ENCODE peak calls at places on chromosomes 7 and 10, in six cellular contexts. One of them, this sample, is unnamed.

GRCh38 chr10:59708816-59709471 is 706 bp downstream of the SLC16A9 start:
- DNase-seq in uterus: peak
- DNase-seq in GM20000: peak
- DNase-seq in choroid plexus epithelial cell: peak
- DNase-seq in MCF 10A: peak
- DNase-seq in neural crest cell: peak
- DNase-seq in this sample: peak

GRCh38 chr7:112462236-112462635 is 12.0 kb downstream of the IFRD1 start:
- DNase-seq in uterus: no peak
- DNase-seq in GM20000: no peak
- DNase-seq in choroid plexus epithelial cell: peak
- DNase-seq in MCF 10A: peak
- DNase-seq in neural crest cell: no peak
- DNase-seq in this sample: no peak

GRCh38 chr7:155259791-155260497 is 37.7 kb upstream of the INSIG1 start:
- DNase-seq in uterus: no peak
- DNase-seq in GM20000: no peak
- DNase-seq in choroid plexus epithelial cell: no peak
- DNase-seq in MCF 10A: no peak
- DNase-seq in neural crest cell: no peak
- DNase-seq in this sample: no peak

GRCh38 chr7:15113752-15114151 is 211.2 kb upstream of the DGKB start:
- DNase-seq in uterus: no peak
- DNase-seq in GM20000: no peak
- DNase-seq in choroid plexus epithelial cell: no peak
- DNase-seq in MCF 10A: peak
- DNase-seq in neural crest cell: no peak
- DNase-seq in this sample: no peak

GRCh38 chr10:33349273-33349672 is 14.8 kb upstream of the NRP1 start:
- DNase-seq in uterus: no peak
- DNase-seq in GM20000: no peak
- DNase-seq in choroid plexus epithelial cell: no peak
- DNase-seq in MCF 10A: no peak
- DNase-seq in neural crest cell: no peak
- DNase-seq in this sample: no peak

GRCh38 chr10:123997486-123998196 is 95.8 kb downstream of the CHST15 start:
- DNase-seq in uterus: no peak
- DNase-seq in GM20000: no peak
- DNase-seq in choroid plexus epithelial cell: peak
- DNase-seq in MCF 10A: peak
- DNase-seq in neural crest cell: no peak
- DNase-seq in this sample: no peak

GRCh38 chr7:25951414-25952276 is 200.4 kb upstream of the NFE2L3 start:
- DNase-seq in uterus: peak
- DNase-seq in GM20000: peak
- DNase-seq in choroid plexus epithelial cell: peak
- DNase-seq in MCF 10A: no peak
- DNase-seq in neural crest cell: no peak
- DNase-seq in this sample: no peak

GRCh38 chr10:17024461-17024860 is 105.2 kb downstream of the CUBN start:
- DNase-seq in uterus: no peak
- DNase-seq in GM20000: no peak
- DNase-seq in choroid plexus epithelial cell: no peak
- DNase-seq in MCF 10A: no peak
- DNase-seq in neural crest cell: no peak
- DNase-seq in this sample: no peak

GRCh38 chr10:119003572-119004289 is 25.8 kb upstream of the NANOS1 start:
- DNase-seq in uterus: no peak
- DNase-seq in GM20000: no peak
- DNase-seq in choroid plexus epithelial cell: no peak
- DNase-seq in MCF 10A: peak
- DNase-seq in neural crest cell: no peak
- DNase-seq in this sample: no peak

GRCh38 chr7:96327429-96327828 is 5.5 kb upstream of the SLC25A13 start:
- DNase-seq in uterus: no peak
- DNase-seq in GM20000: no peak
- DNase-seq in choroid plexus epithelial cell: no peak
- DNase-seq in MCF 10A: peak
- DNase-seq in neural crest cell: no peak
- DNase-seq in this sample: no peak

GRCh38 chr7:87128883-87129282 is 23.4 kb upstream of the DMTF1 start:
- DNase-seq in uterus: no peak
- DNase-seq in GM20000: no peak
- DNase-seq in choroid plexus epithelial cell: no peak
- DNase-seq in MCF 10A: no peak
- DNase-seq in neural crest cell: no peak
- DNase-seq in this sample: no peak

GRCh38 chr10:42553064-42553407 is 85.3 kb downstream of the ZNF33B start:
- DNase-seq in uterus: no peak
- DNase-seq in GM20000: no peak
- DNase-seq in choroid plexus epithelial cell: no peak
- DNase-seq in MCF 10A: no peak
- DNase-seq in neural crest cell: no peak
- DNase-seq in this sample: no peak

GRCh38 chr10:101145750-101146391 is 14.8 kb downstream of the TLX1 start:
- DNase-seq in uterus: no peak
- DNase-seq in GM20000: peak
- DNase-seq in choroid plexus epithelial cell: no peak
- DNase-seq in MCF 10A: no peak
- DNase-seq in neural crest cell: no peak
- DNase-seq in this sample: no peak

GRCh38 chr7:79876769-79877362 is 257.8 kb upstream of the GNAI1 start:
- DNase-seq in uterus: no peak
- DNase-seq in GM20000: no peak
- DNase-seq in choroid plexus epithelial cell: peak
- DNase-seq in MCF 10A: peak
- DNase-seq in neural crest cell: no peak
- DNase-seq in this sample: peak

GRCh38 chr10:75103881-75104686 is 7.4 kb upstream of the SAMD8 start:
- DNase-seq in uterus: no peak
- DNase-seq in GM20000: no peak
- DNase-seq in choroid plexus epithelial cell: no peak
- DNase-seq in MCF 10A: no peak
- DNase-seq in neural crest cell: no peak
- DNase-seq in this sample: no peak

GRCh38 chr7:94061316-94061715 is 57.2 kb upstream of the BET1 start:
- DNase-seq in uterus: no peak
- DNase-seq in GM20000: no peak
- DNase-seq in choroid plexus epithelial cell: no peak
- DNase-seq in MCF 10A: no peak
- DNase-seq in neural crest cell: no peak
- DNase-seq in this sample: no peak

GRCh38 chr10:55627526-55628170 is 733.4 kb downstream of the ZWINT start:
- DNase-seq in uterus: no peak
- DNase-seq in GM20000: no peak
- DNase-seq in choroid plexus epithelial cell: no peak
- DNase-seq in MCF 10A: no peak
- DNase-seq in neural crest cell: peak
- DNase-seq in this sample: no peak

GRCh38 chr7:86949779-86950260 is 109.6 kb downstream of the ELAPOR2 start:
- DNase-seq in uterus: no peak
- DNase-seq in GM20000: no peak
- DNase-seq in choroid plexus epithelial cell: no peak
- DNase-seq in MCF 10A: no peak
- DNase-seq in neural crest cell: no peak
- DNase-seq in this sample: no peak

GRCh38 chr10:24642921-24643678 is 80.6 kb downstream of the ARHGAP21 start:
- DNase-seq in uterus: no peak
- DNase-seq in GM20000: peak
- DNase-seq in choroid plexus epithelial cell: peak
- DNase-seq in MCF 10A: peak
- DNase-seq in neural crest cell: no peak
- DNase-seq in this sample: no peak

GRCh38 chr10:62025134-62025794 is 123.8 kb downstream of the ARID5B start:
- DNase-seq in uterus: no peak
- DNase-seq in GM20000: no peak
- DNase-seq in choroid plexus epithelial cell: no peak
- DNase-seq in MCF 10A: no peak
- DNase-seq in neural crest cell: no peak
- DNase-seq in this sample: no peak

GRCh38 chr7:31114593-31115343 is 62.7 kb downstream of the ADCYAP1R1 start:
- DNase-seq in uterus: no peak
- DNase-seq in GM20000: no peak
- DNase-seq in choroid plexus epithelial cell: peak
- DNase-seq in MCF 10A: peak
- DNase-seq in neural crest cell: peak
- DNase-seq in this sample: peak

GRCh38 chr7:135743907-135744789 is 4.5 kb downstream of the FAM180A start:
- DNase-seq in uterus: peak
- DNase-seq in GM20000: no peak
- DNase-seq in choroid plexus epithelial cell: peak
- DNase-seq in MCF 10A: no peak
- DNase-seq in neural crest cell: no peak
- DNase-seq in this sample: no peak

GRCh38 chr7:123538189-123538714 is 3.9 kb upstream of the IQUB start:
- DNase-seq in uterus: no peak
- DNase-seq in GM20000: no peak
- DNase-seq in choroid plexus epithelial cell: peak
- DNase-seq in MCF 10A: peak
- DNase-seq in neural crest cell: no peak
- DNase-seq in this sample: no peak

GRCh38 chr7:96328016-96328415 is 6.1 kb upstream of the SLC25A13 start:
- DNase-seq in uterus: no peak
- DNase-seq in GM20000: no peak
- DNase-seq in choroid plexus epithelial cell: no peak
- DNase-seq in MCF 10A: peak
- DNase-seq in neural crest cell: no peak
- DNase-seq in this sample: no peak

GRCh38 chr7:1647961-1648631 is 22.0 kb upstream of the ELFN1 start:
- DNase-seq in uterus: peak
- DNase-seq in GM20000: no peak
- DNase-seq in choroid plexus epithelial cell: no peak
- DNase-seq in MCF 10A: no peak
- DNase-seq in neural crest cell: no peak
- DNase-seq in this sample: no peak

GRCh38 chr7:66339141-66339540 is 134.0 kb downstream of the TPST1 start:
- DNase-seq in uterus: no peak
- DNase-seq in GM20000: no peak
- DNase-seq in choroid plexus epithelial cell: no peak
- DNase-seq in MCF 10A: no peak
- DNase-seq in neural crest cell: no peak
- DNase-seq in this sample: no peak

GRCh38 chr10:128095023-128095752 is 31.0 kb downstream of the MKI67 start:
- DNase-seq in uterus: no peak
- DNase-seq in GM20000: no peak
- DNase-seq in choroid plexus epithelial cell: no peak
- DNase-seq in MCF 10A: no peak
- DNase-seq in neural crest cell: no peak
- DNase-seq in this sample: peak

GRCh38 chr10:4839353-4839752 is 13.3 kb downstream of the AKR1E2 start:
- DNase-seq in uterus: no peak
- DNase-seq in GM20000: no peak
- DNase-seq in choroid plexus epithelial cell: no peak
- DNase-seq in MCF 10A: no peak
- DNase-seq in neural crest cell: no peak
- DNase-seq in this sample: no peak
- TF ChIP-seq CTCF in uterus: no peak
- TF ChIP-seq CTCF in GM20000: no peak
- TF ChIP-seq CTCF in choroid plexus epithelial cell: peak
- TF ChIP-seq CTCF in MCF 10A: no peak
- TF ChIP-seq CTCF in neural crest cell: no peak
- TF ChIP-seq CTCF in this sample: no peak

GRCh38 chr10:14774797-14775196 is at the start of gene FAM107B:
- DNase-seq in uterus: no peak
- DNase-seq in GM20000: no peak
- DNase-seq in choroid plexus epithelial cell: no peak
- DNase-seq in MCF 10A: no peak
- DNase-seq in neural crest cell: no peak
- DNase-seq in this sample: no peak
- TF ChIP-seq CTCF in uterus: no peak
- TF ChIP-seq CTCF in GM20000: no peak
- TF ChIP-seq CTCF in choroid plexus epithelial cell: no peak
- TF ChIP-seq CTCF in MCF 10A: no peak
- TF ChIP-seq CTCF in neural crest cell: no peak
- TF ChIP-seq CTCF in this sample: no peak

GRCh38 chr10:28300027-28300426 is 2.8 kb downstream of the MPP7 start:
- DNase-seq in uterus: no peak
- DNase-seq in GM20000: no peak
- DNase-seq in choroid plexus epithelial cell: peak
- DNase-seq in MCF 10A: no peak
- DNase-seq in neural crest cell: no peak
- DNase-seq in this sample: peak
- TF ChIP-seq CTCF in uterus: peak
- TF ChIP-seq CTCF in GM20000: no peak
- TF ChIP-seq CTCF in choroid plexus epithelial cell: peak
- TF ChIP-seq CTCF in MCF 10A: peak
- TF ChIP-seq CTCF in neural crest cell: no peak
- TF ChIP-seq CTCF in this sample: peak

DNA sequence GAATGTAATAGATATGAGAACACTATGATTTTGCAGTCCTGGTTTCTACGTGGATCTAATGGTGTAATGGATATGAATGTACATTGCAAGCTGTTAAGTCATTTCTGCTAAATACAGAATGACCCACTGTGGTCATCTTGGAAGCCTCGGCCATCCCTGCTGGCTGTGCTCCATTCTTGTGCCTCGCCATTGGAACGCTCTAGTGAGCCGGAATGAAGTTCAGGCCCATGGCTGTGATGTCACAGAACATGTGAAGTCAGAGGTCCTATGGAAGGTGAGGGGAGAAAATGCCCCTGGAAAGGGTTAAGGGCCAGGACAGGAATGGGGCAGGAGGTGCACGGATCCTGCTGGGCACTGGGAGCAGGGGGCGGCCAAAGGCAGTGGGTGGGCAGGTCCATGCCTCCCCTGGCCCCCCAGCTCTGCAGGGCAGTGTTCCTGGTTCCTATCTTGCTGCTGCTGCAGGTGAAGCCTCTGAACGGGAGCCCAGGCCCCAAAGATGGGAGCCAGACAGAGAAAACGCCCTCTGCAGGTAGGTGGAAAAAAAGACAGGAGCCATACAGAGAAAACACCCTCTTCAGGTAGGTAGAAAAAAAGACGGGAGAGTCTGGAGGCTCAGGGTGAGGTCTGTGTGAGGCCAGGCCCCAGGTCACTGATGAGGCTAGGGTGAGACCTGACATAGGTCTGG is at the start of gene LLCFC1:
- DNase-seq in uterus: no peak
- DNase-seq in GM20000: peak
- DNase-seq in choroid plexus epithelial cell: no peak
- DNase-seq in MCF 10A: peak
- DNase-seq in neural crest cell: no peak
- DNase-seq in this sample: peak
- TF ChIP-seq CTCF in uterus: no peak
- TF ChIP-seq CTCF in GM20000: no peak
- TF ChIP-seq CTCF in choroid plexus epithelial cell: peak
- TF ChIP-seq CTCF in MCF 10A: no peak
- TF ChIP-seq CTCF in neural crest cell: peak
- TF ChIP-seq CTCF in this sample: peak

DNA sequence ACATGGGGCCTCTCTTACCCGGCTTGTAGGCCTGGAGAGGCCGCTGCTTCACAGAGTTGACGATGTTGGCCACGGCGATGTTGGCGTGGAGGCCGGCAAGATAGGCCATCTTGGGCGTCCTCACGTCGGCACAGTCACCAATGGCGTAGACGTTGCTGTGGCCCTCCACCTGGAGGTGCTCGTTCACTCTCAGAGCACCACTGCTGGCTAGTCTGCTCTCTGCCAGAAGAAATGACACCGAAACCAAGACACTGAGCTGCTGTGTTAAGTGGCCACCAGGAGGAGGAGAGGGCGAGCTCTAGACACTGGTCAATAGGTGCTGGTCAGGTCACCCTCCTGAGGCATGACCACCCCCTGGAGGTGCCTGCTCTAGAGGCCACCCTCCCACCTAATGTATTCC is 17.7 kb downstream of the AIFM2 start:
- DNase-seq in uterus: no peak
- DNase-seq in GM20000: no peak
- DNase-seq in choroid plexus epithelial cell: no peak
- DNase-seq in MCF 10A: no peak
- DNase-seq in neural crest cell: no peak
- DNase-seq in this sample: no peak
- TF ChIP-seq CTCF in uterus: no peak
- TF ChIP-seq CTCF in GM20000: no peak
- TF ChIP-seq CTCF in choroid plexus epithelial cell: peak
- TF ChIP-seq CTCF in MCF 10A: no peak
- TF ChIP-seq CTCF in neural crest cell: no peak
- TF ChIP-seq CTCF in this sample: no peak

This sample was measured in activated CD8-positive, alpha-beta T cell treated with anti-CD3 and anti-CD28 coated beads for 36 hours.